ENCODE peak calls at places on chromosomes 11 and 22, in seven cellular contexts. Q, M, B, E, I, F and V are unnamed samples.

GRCh38 chr11:12678991-12679390 is 4.8 kb downstream of the TEAD1 start:
- DNase-seq in Q (no peak), M (no peak), B (no peak), E (no peak), I (no peak), F (no peak), V (no peak)

GRCh38 chr11:9646324-9646723 is 17.6 kb upstream of the SWAP70 start:
- DNase-seq in Q (no peak), M (no peak), B (no peak), E (no peak), I (no peak), F (no peak), V (no peak)

GRCh38 chr22:29487587-29487986 is 7.6 kb downstream of the NEFH start:
- DNase-seq in Q (no peak), M (no peak), B (no peak), E (no peak), I (no peak), F (no peak), V (no peak)

GRCh38 chr11:105144887-105145286 is 5.3 kb upstream of the CARD18 start:
- DNase-seq in Q (peak; percentile 89), M (no peak), B (no peak), E (no peak), I (no peak), F (no peak), V (no peak)

GRCh38 chr11:26851696-26852095 is 129.8 kb upstream of the SLC5A12 start:
- DNase-seq in Q (no peak), M (no peak), B (no peak), E (no peak), I (no peak), F (no peak), V (no peak)

GRCh38 chr11:73623651-73624050 is 22.7 kb upstream of the PLEKHB1 start:
- DNase-seq in Q (no peak), M (no peak), B (no peak), E (no peak), I (no peak), F (no peak), V (no peak)

GRCh38 chr11:36702330-36703054 is 104.5 kb upstream of the RAG2 start:
- DNase-seq in Q (peak; percentile 69), M (peak; percentile 10), B (no peak), E (no peak), I (no peak), F (no peak), V (peak; percentile 29)

GRCh38 chr11:10499452-10500262 is 41.3 kb downstream of the RNF141 start:
- DNase-seq in Q (no peak), M (no peak), B (peak; percentile 79), E (no peak), I (no peak), F (no peak), V (no peak)

GRCh38 chr11:11045156-11045670 is 187.4 kb upstream of the ZBED5 start:
- DNase-seq in Q (no peak), M (no peak), B (no peak), E (no peak), I (no peak), F (no peak), V (no peak)

GRCh38 chr11:107741044-107741823 is 29.4 kb upstream of the SLN start:
- DNase-seq in Q (peak; percentile 44), M (no peak), B (no peak), E (no peak), I (no peak), F (peak; percentile 66), V (no peak)

GRCh38 chr11:73454987-73455386 is 78.8 kb downstream of the RELT start:
- DNase-seq in Q (no peak), M (no peak), B (no peak), E (no peak), I (no peak), F (peak; percentile 68), V (no peak)

GRCh38 chr11:34866375-34866774 is 49.8 kb downstream of the APIP start:
- DNase-seq in Q (peak; percentile 22), M (no peak), B (no peak), E (no peak), I (no peak), F (no peak), V (no peak)

GRCh38 chr11:13720940-13721339 is 52.5 kb downstream of the FAR1 start:
- DNase-seq in Q (no peak), M (no peak), B (no peak), E (no peak), I (no peak), F (no peak), V (no peak)

GRCh38 chr11:32435511-32435946 is at the start of gene WT1:
- DNase-seq in Q (no peak), M (no peak), B (no peak), E (peak; percentile 72), I (peak; percentile 88), F (peak; percentile 78), V (no peak)

GRCh38 chr11:14029415-14029814 is 66.9 kb downstream of the SPON1 start:
- DNase-seq in Q (no peak), M (no peak), B (no peak), E (no peak), I (no peak), F (no peak), V (no peak)

GRCh38 chr11:95364324-95365295 is 133.6 kb upstream of the SESN3 start:
- DNase-seq in Q (no peak), M (no peak), B (no peak), E (no peak), I (no peak), F (no peak), V (no peak)

GRCh38 chr11:113181094-113181493 is 133.3 kb upstream of the TTC12 start:
- DNase-seq in Q (no peak), M (no peak), B (no peak), E (no peak), I (no peak), F (no peak), V (no peak)

DNA sequence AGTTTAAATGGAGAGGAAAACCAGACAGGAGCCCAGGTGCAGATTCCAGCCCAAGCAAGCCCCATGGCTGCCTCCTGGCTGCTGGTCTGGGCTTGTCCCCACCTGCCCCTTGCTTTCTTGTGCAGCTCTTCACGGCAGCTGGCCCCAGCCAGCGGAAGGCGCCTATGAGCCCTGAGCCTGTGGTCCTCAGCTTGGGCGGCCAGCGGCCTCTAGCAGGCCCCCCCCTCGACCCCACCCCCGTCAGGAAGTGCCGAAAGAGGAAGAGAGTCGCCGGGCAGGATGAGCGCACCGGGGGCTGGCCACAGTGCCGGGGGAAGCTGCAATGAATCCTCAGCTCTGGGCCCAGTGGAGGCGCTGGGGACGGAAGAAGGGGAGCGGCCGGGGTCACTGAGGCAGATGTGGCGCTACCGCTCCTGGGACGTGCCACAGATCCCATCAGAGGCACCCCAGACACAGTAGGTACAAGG is 2.1 kb upstream of the DGKZ start:
- DNase-seq in Q (no peak), M (no peak), B (no peak), E (peak; percentile 87), I (no peak), F (peak; percentile 93), V (no peak)
- H3K4me3 ChIP-seq in Q (no peak overlapping the region), M (no peak overlapping the region), B (peak overlapping the region; percentile 43), E (peak overlapping the region; percentile 53), I (no peak overlapping the region), F (peak overlapping the region; percentile 40), V (peak overlapping the region; percentile 12)

GRCh38 chr11:33704240-33705002 is 3.8 kb upstream of the C11orf91 start:
- DNase-seq in Q (no peak), M (no peak), B (no peak), E (no peak), I (no peak), F (no peak), V (no peak)
- TF ChIP-seq POLR2A in Q (no peak), M (no peak), B (no peak), E (no peak), I (no peak), F (no peak), V (no peak)

DNA sequence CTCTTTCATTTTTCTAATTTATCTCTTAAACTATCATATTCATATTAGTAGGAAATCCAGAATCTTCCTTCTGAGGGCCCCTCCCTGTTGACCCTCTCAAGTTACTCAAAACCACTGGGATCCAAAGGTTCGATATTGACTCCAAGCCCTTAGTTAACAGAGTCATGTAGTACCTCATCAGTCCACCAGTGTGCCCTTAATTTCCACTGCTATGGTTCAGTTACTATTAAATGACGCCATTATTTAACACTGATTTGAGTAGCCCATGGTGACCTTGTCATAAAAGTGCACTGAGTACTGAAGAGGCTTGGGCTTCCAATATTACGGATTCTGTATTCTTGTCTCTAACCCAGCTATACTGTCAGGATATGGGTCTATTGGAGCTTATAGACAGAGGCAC is 91.9 kb upstream of the MS4A8 start:
- DNase-seq in Q (no peak), M (no peak), B (no peak), E (no peak), I (no peak), F (no peak), V (no peak)
- TF ChIP-seq CTCF in Q (no peak), M (no peak), B (no peak), E (no peak), I (no peak), F (no peak), V (no peak)

GRCh38 chr11:65786786-65787636 is at the start of gene OVOL1:
- DNase-seq in Q (no peak), M (no peak), B (no peak), E (peak; percentile 58), I (no peak), F (peak; percentile 84), V (no peak)
- H3K4me3 ChIP-seq in Q (no peak within 1 kb of the TSS), M (peak within 1 kb of the TSS; percentile 61), B (peak within 1 kb of the TSS; percentile 28), E (peak within 1 kb of the TSS; percentile 10), I (peak within 1 kb of the TSS; percentile 22), F (peak within 1 kb of the TSS; percentile 40), V (no peak within 1 kb of the TSS)

GRCh38 chr22:43697894-43698293 is 114.2 kb downstream of the EFCAB6 start:
- DNase-seq in Q (no peak), M (no peak), B (no peak), E (no peak), I (no peak), F (no peak), V (no peak)

GRCh38 chr22:43693245-43693644 is 118.9 kb downstream of the EFCAB6 start:
- DNase-seq in Q (no peak), M (no peak), B (no peak), E (no peak), I (no peak), F (no peak), V (no peak)

GRCh38 chr22:43704051-43704450 is 108.1 kb downstream of the EFCAB6 start:
- DNase-seq in Q (no peak), M (no peak), B (no peak), E (no peak), I (no peak), F (no peak), V (no peak)

DNA sequence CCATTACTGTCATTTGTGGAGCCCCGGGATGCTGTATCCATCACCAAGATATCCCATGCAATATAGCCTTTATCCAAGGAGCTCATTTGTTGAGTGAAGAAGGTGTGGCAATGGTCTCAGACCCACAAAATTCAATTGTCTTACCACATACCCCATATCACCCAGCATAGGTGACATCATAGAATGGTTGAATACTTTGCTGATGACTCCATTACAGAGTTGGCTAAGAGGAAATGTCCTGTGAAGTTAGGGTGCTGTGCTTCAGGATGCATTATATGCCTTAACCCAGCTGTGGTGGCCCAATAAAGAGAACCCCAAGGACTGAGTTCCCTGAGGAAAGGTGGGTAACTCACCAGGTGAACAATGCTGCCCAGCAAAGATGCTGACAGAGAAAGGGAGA is 113.7 kb downstream of the EFCAB6 start:
- DNase-seq in Q (no peak), M (no peak), B (no peak), E (no peak), I (no peak), F (no peak), V (no peak)
- TF ChIP-seq POLR2A in Q (no peak), M (no peak), B (no peak), E (no peak), I (no peak), F (no peak), V (no peak)